ENCODE peak calls at places on chromosomes 6 and 20, in four cellular contexts. One of them, this sample, is unnamed.

GRCh38 chr20:57650266-57650665 is 30.0 kb upstream of the ZBP1 start:
- DNase-seq in K562: no peak
- DNase-seq in GM12878: no peak
- DNase-seq in HL-60: no peak
- DNase-seq in this sample: no peak

GRCh38 chr6:169934699-169935347 is 183.4 kb downstream of the ERMARD start:
- DNase-seq in GM12878: no peak
- DNase-seq in K562: no peak
- DNase-seq in HL-60: no peak
- DNase-seq in this sample: no peak

GRCh38 chr6:35919827-35920751 is 809 bp downstream of the SRPK1 start:
- DNase-seq in GM12878: no peak
- DNase-seq in K562: peak
- DNase-seq in HL-60: peak
- DNase-seq in this sample: peak

GRCh38 chr6:14706378-14706929 is 539.4 kb upstream of the JARID2 start:
- DNase-seq in HL-60: no peak
- DNase-seq in K562: peak
- DNase-seq in GM12878: no peak
- DNase-seq in this sample: no peak

GRCh38 chr6:12356983-12357972 is 67.1 kb downstream of the EDN1 start:
- DNase-seq in HL-60: no peak
- DNase-seq in K562: no peak
- DNase-seq in GM12878: peak
- DNase-seq in this sample: peak

GRCh38 chr6:125899726-125900182 is 56.8 kb upstream of the HINT3 start:
- DNase-seq in K562: no peak
- DNase-seq in GM12878: no peak
- DNase-seq in HL-60: no peak
- DNase-seq in this sample: no peak

GRCh38 chr6:2619651-2620050 is 131.1 kb downstream of the MYLK4 start:
- DNase-seq in HL-60: no peak
- DNase-seq in GM12878: no peak
- DNase-seq in K562: no peak
- DNase-seq in this sample: no peak

GRCh38 chr6:83138758-83139157 is 54.3 kb downstream of the PGM3 start:
- DNase-seq in GM12878: no peak
- DNase-seq in HL-60: no peak
- DNase-seq in K562: no peak
- DNase-seq in this sample: no peak

GRCh38 chr6:125986956-125987617 is 747 bp downstream of the TRMT11 start:
- DNase-seq in GM12878: peak
- DNase-seq in K562: peak
- DNase-seq in HL-60: peak
- DNase-seq in this sample: no peak

GRCh38 chr20:20452254-20452676 is 84.4 kb downstream of the INSM1 start:
- DNase-seq in HL-60: no peak
- DNase-seq in GM12878: peak
- DNase-seq in K562: no peak
- DNase-seq in this sample: peak

GRCh38 chr6:106748547-106749207 is 119.3 kb downstream of the QRSL1 start:
- DNase-seq in HL-60: no peak
- DNase-seq in GM12878: no peak
- DNase-seq in K562: peak
- DNase-seq in this sample: no peak

GRCh38 chr20:50921055-50921454 is 10.2 kb downstream of the ADNP start:
- DNase-seq in K562: no peak
- DNase-seq in GM12878: no peak
- DNase-seq in HL-60: no peak
- DNase-seq in this sample: no peak

GRCh38 chr20:50919567-50919966 is 11.7 kb downstream of the ADNP start:
- DNase-seq in GM12878: no peak
- DNase-seq in K562: no peak
- DNase-seq in HL-60: no peak
- DNase-seq in this sample: no peak

GRCh38 chr20:50924261-50924660 is 7.0 kb downstream of the ADNP start:
- DNase-seq in K562: no peak
- DNase-seq in HL-60: no peak
- DNase-seq in GM12878: no peak
- DNase-seq in this sample: no peak

GRCh38 chr20:50918403-50918802 is 12.8 kb downstream of the ADNP start:
- DNase-seq in HL-60: no peak
- DNase-seq in K562: no peak
- DNase-seq in GM12878: no peak
- DNase-seq in this sample: no peak

GRCh38 chr20:50921783-50922501 is 9.3 kb downstream of the ADNP start:
- DNase-seq in HL-60: no peak
- DNase-seq in K562: no peak
- DNase-seq in GM12878: no peak
- DNase-seq in this sample: no peak
- TF ChIP-seq POLR2AphosphoS5 in HL-60: no peak
- TF ChIP-seq POLR2AphosphoS5 in K562: no peak
- TF ChIP-seq POLR2AphosphoS5 in GM12878: no peak
- TF ChIP-seq POLR2AphosphoS5 in this sample: no peak

DNA sequence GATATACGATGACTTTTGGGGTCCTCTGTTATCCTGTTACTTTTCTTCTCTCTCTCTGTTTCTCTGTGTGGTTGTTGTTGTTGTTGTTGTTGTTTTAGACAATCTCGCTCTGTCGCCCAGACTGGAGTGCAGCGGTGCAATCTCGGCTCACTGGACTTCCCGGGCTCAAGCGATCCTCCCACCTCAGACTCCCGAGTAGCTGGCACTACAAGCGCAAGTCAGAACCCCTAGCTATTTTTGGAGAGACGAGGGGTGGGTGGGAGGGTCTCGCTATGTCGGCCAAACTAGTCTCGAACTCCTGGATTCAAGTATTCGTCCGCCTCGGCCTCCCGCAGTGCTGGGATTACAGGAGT is 19.1 kb upstream of the ABT1 start:
- DNase-seq in K562: no peak
- DNase-seq in HL-60: no peak
- DNase-seq in GM12878: no peak
- DNase-seq in this sample: no peak
- TF ChIP-seq SPI1 in K562: no peak
- TF ChIP-seq SPI1 in HL-60: no peak
- TF ChIP-seq SPI1 in GM12878: no peak
- TF ChIP-seq SPI1 in this sample: no peak

DNA sequence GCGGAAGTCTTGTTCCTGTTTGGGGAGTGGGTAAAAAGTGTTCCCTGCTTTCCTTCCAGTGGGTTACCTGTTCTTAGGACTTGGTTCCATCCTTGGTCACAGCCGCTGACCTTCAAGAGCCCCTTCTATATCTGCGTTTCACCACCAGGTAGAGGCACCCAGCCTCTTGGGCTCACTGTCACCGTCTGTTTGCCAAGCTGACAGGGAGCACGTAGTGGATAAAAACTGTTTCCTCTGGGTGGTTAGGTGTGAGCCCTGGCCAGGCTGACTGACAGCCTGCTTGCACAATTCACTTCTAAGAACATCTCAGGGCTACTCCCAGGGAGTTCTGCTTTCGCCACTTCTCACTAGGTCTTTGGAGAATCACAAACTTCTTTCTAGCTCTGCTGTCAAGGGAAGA is 1.8 kb upstream of the JPH2 start:
- DNase-seq in K562: no peak
- DNase-seq in HL-60: peak
- DNase-seq in GM12878: no peak
- DNase-seq in this sample: no peak
- TF ChIP-seq POLR2AphosphoS5 in K562: no peak
- TF ChIP-seq POLR2AphosphoS5 in HL-60: no peak
- TF ChIP-seq POLR2AphosphoS5 in GM12878: no peak
- TF ChIP-seq POLR2AphosphoS5 in this sample: no peak

DNA sequence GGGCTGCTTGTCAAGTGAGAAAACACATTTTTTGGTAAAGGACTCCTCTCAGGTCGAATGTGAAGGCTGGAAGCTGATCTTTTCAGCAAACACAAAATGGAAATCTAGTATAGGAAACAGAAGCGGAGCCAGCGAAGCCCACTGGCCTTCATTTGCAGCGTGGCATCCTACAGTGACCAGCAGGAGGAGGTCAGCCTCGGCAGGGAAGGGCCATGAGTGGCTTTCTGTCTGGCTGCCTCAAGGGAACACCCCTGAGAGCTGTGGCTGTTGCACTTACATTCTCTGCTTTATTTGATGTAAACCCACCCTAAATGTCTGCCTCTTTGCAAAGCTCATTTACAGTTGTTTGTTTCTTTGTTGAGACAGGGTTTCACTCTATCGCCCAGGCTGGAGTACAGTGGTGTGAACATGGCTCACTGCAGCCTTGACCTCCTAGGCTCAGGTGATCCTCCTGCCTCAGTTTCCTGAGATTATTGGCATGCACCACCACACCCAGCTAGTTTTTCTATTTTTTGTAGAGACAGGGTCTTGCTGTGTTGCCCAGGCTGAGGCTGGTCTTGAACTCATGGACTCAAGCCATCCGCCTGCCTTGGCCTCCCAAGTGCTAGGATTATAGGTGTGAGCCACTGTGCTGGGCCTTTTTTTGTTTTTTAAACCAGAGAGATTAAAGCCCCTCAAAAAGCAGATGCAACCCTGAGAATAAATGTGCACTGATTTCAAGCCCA is 322.0 kb upstream of the SOX4 start:
- DNase-seq in K562: no peak
- DNase-seq in HL-60: no peak
- DNase-seq in GM12878: no peak
- DNase-seq in this sample: no peak
- TF ChIP-seq SPI1 in K562: no peak
- TF ChIP-seq SPI1 in HL-60: no peak
- TF ChIP-seq SPI1 in GM12878: no peak
- TF ChIP-seq SPI1 in this sample: no peak

GRCh38 chr6:119484598-119484997 is 135.0 kb upstream of the MAN1A1 start:
- DNase-seq in GM12878: no peak
- DNase-seq in HL-60: no peak
- DNase-seq in K562: no peak
- DNase-seq in this sample: no peak
- TF ChIP-seq POLR2AphosphoS5 in GM12878: no peak
- TF ChIP-seq POLR2AphosphoS5 in HL-60: no peak
- TF ChIP-seq POLR2AphosphoS5 in K562: no peak
- TF ChIP-seq POLR2AphosphoS5 in this sample: no peak

GRCh38 chr6:16331328-16332174 is 93.2 kb downstream of the GMPR start:
- DNase-seq in K562: peak
- DNase-seq in GM12878: no peak
- DNase-seq in HL-60: peak
- DNase-seq in this sample: no peak
- TF ChIP-seq SPI1 in K562: no peak
- TF ChIP-seq SPI1 in GM12878: no peak
- TF ChIP-seq SPI1 in HL-60: no peak
- TF ChIP-seq SPI1 in this sample: no peak

GRCh38 chr20:23923311-23923710 is 43.8 kb upstream of the CST5 start:
- DNase-seq in GM12878: no peak
- DNase-seq in HL-60: no peak
- DNase-seq in K562: no peak
- DNase-seq in this sample: no peak

GRCh38 chr20:23920936-23921335 is 41.4 kb upstream of the CST5 start:
- DNase-seq in HL-60: no peak
- DNase-seq in K562: no peak
- DNase-seq in GM12878: no peak
- DNase-seq in this sample: no peak

GRCh38 chr20:23918896-23919295 is 39.3 kb upstream of the CST5 start:
- DNase-seq in GM12878: no peak
- DNase-seq in K562: no peak
- DNase-seq in HL-60: no peak
- DNase-seq in this sample: no peak

GRCh38 chr20:23918101-23918862 is 38.7 kb upstream of the CST5 start:
- DNase-seq in HL-60: no peak
- DNase-seq in K562: no peak
- DNase-seq in GM12878: no peak
- DNase-seq in this sample: no peak

GRCh38 chr20:23920408-23920780 is 40.8 kb upstream of the CST5 start:
- DNase-seq in HL-60: no peak
- DNase-seq in K562: no peak
- DNase-seq in GM12878: no peak
- DNase-seq in this sample: no peak
- TF ChIP-seq POLR2AphosphoS5 in HL-60: no peak
- TF ChIP-seq POLR2AphosphoS5 in K562: no peak
- TF ChIP-seq POLR2AphosphoS5 in GM12878: no peak
- TF ChIP-seq POLR2AphosphoS5 in this sample: no peak

GRCh38 chr20:18284805-18285533 is 3.4 kb upstream of the ZNF133 start:
- DNase-seq in HL-60: no peak
- DNase-seq in K562: no peak
- DNase-seq in GM12878: no peak
- DNase-seq in this sample: no peak
- TF ChIP-seq SPI1 in HL-60: peak
- TF ChIP-seq SPI1 in K562: peak
- TF ChIP-seq SPI1 in GM12878: peak
- TF ChIP-seq SPI1 in this sample: peak

DNA sequence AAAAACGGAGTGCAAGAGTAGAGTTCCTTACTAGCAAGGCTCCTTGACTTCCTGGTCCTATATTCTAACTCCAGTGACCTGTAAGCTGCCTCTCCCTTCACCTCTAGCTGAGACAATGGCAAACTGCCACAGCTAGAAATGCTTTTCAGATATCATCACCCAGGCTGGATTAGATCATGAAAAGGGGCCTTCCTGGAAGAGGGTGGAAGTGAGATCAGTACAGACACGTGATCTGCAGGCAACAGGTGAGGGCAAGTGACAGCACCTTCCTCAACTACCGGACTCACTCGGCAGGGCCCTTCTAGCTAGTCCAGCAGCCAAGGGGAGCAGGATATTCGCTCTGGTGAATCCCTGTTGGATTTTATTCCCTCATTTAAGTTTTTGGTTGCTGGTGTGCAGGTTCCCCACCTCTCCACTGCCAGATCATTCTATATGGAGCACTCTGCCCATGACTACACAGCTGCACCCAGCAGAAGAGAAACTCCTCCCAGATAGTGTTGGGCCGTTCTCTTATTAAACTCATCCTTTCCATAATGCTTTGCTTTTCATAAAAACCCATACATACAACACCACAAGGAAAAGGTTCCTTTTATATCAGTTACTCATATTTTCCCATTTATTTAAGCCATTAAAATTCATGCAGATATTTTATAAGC is 26.4 kb upstream of the FAM83C start:
- DNase-seq in K562: no peak
- DNase-seq in HL-60: no peak
- DNase-seq in GM12878: no peak
- DNase-seq in this sample: no peak
- TF ChIP-seq POLR2AphosphoS5 in K562: no peak
- TF ChIP-seq POLR2AphosphoS5 in HL-60: no peak
- TF ChIP-seq POLR2AphosphoS5 in GM12878: no peak
- TF ChIP-seq POLR2AphosphoS5 in this sample: no peak

This sample was measured in GM12891.